ENCODE peak calls at places on chromosomes 5 and 9, in six cellular contexts. D is Peyer's patch, U is HFFc6, E is body of pancreas, J is GM06990, R is neural crest cell. I is an unnamed sample.

GRCh38 chr9:2838984-2839367 is 4.9 kb downstream of the PUM3 start:
- DNase-seq in D (no peak), U (no peak), E (no peak), J (no peak), R (no peak), I (no peak)

GRCh38 chr9:19512432-19512831 is 103.6 kb downstream of the ACER2 start:
- DNase-seq in D (no peak), U (no peak), E (no peak), J (no peak), R (no peak), I (no peak)

GRCh38 chr5:142690641-142691040 is 4.8 kb upstream of the FGF1 start:
- DNase-seq in D (no peak), U (no peak), E (no peak), J (no peak), R (no peak), I (no peak)

GRCh38 chr9:114894801-114895433 is 35.5 kb downstream of the TNFSF8 start:
- DNase-seq in D (no peak), U (peak), E (no peak), J (peak), R (no peak), I (no peak)

GRCh38 chr9:109918359-109919163 is 138.6 kb downstream of the PALM2AKAP2 start:
- DNase-seq in D (no peak), U (no peak), E (no peak), J (peak), R (no peak), I (no peak)

GRCh38 chr9:88447431-88447830 is 59.2 kb downstream of the SPIN1 start:
- DNase-seq in D (no peak), U (no peak), E (no peak), J (no peak), R (no peak), I (no peak)

GRCh38 chr9:130417602-130418001 is 27.2 kb upstream of the ASS1 start:
- DNase-seq in D (peak), U (no peak), E (no peak), J (no peak), R (no peak), I (no peak)

GRCh38 chr5:127029513-127030258 is 672 bp downstream of the MARCHF3 start:
- DNase-seq in D (peak), U (peak), E (peak), J (peak), R (peak), I (peak)

GRCh38 chr5:137075163-137075970 is 423.8 kb downstream of the SPOCK1 start:
- DNase-seq in D (peak), U (peak), E (peak), J (peak), R (peak), I (peak)

GRCh38 chr5:94793113-94793815 is 174.8 kb downstream of the SLF1 start:
- DNase-seq in D (no peak), U (peak), E (no peak), J (peak), R (no peak), I (peak)

GRCh38 chr5:16856531-16856930 is 79.6 kb downstream of the MYO10 start:
- DNase-seq in D (no peak), U (peak), E (no peak), J (no peak), R (no peak), I (no peak)

GRCh38 chr5:138789771-138790242 is 36.6 kb downstream of the CTNNA1 start:
- DNase-seq in D (no peak), U (peak), E (no peak), J (peak), R (no peak), I (peak)

GRCh38 chr9:976258-976804 is at the start of gene DMRT3:
- DNase-seq in D (no peak), U (no peak), E (no peak), J (no peak), R (peak), I (peak)

GRCh38 chr5:61496406-61497307 is 164.6 kb downstream of the ZSWIM6 start:
- DNase-seq in D (no peak), U (no peak), E (no peak), J (no peak), R (no peak), I (no peak)

GRCh38 chr5:124655943-124656459 is 90.4 kb downstream of the ZNF608 start:
- DNase-seq in D (peak), U (peak), E (peak), J (no peak), R (no peak), I (no peak)

GRCh38 chr9:132201780-132202703 is 40.2 kb downstream of the NTNG2 start:
- DNase-seq in D (no peak), U (no peak), E (peak), J (no peak), R (no peak), I (no peak)

GRCh38 chr9:124352616-124353015 is 62.6 kb downstream of the PSMB7 start:
- DNase-seq in D (no peak), U (no peak), E (no peak), J (no peak), R (no peak), I (no peak)

GRCh38 chr9:89811896-89812450 is 207.2 kb downstream of the GADD45G start:
- DNase-seq in D (no peak), U (no peak), E (no peak), J (no peak), R (no peak), I (no peak)

GRCh38 chr5:6885581-6885980 is 172.3 kb downstream of the TENT4A start:
- DNase-seq in D (no peak), U (no peak), E (no peak), J (no peak), R (no peak), I (no peak)

GRCh38 chr5:178361657-178362445 is 129.2 kb upstream of the PHYKPL start:
- DNase-seq in D (no peak), U (no peak), E (no peak), J (no peak), R (no peak), I (no peak)

GRCh38 chr9:545480-545879 is 296.0 kb upstream of the DMRT1 start:
- DNase-seq in D (no peak), U (no peak), E (peak), J (no peak), R (no peak), I (no peak)

GRCh38 chr5:57855831-57856230 is 373.2 kb upstream of the ACTBL2 start:
- DNase-seq in D (no peak), U (no peak), E (no peak), J (no peak), R (no peak), I (no peak)

DNA sequence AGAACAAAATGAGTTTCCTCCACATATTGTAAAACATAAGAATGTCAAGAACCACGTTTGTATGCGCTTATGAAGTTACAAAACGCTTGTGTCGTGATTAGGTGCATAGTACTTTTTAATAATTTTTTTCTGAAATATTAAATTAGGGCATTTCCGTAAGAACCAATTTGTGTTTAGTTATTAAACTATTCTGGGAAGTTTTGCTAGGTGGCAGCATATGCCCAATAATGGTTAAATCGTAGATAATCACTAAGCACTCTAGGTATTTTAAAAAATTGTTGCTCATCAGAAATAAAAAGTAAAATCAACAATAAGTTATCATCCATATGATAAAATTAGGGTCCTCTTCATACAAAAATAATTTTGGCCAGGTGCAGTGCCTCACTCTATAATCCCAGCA is 5.4 kb downstream of the SRFBP1 start:
- DNase-seq in D (no peak), U (peak), E (no peak), J (no peak), R (no peak), I (no peak)
- TF ChIP-seq CTCF in D (peak), U (peak), E (no peak), J (no peak), R (peak), I (no peak)

GRCh38 chr9:135959814-135960213 is 1.4 kb downstream of the UBAC1 start:
- DNase-seq in D (peak), U (no peak), E (no peak), J (no peak), R (no peak), I (no peak)

GRCh38 chr9:135961811-135962695 is 880 bp upstream of the UBAC1 start:
- DNase-seq in D (no peak), U (no peak), E (no peak), J (no peak), R (no peak), I (no peak)

GRCh38 chr9:135962696-135963307 is 1.6 kb upstream of the UBAC1 start:
- DNase-seq in D (no peak), U (no peak), E (no peak), J (no peak), R (no peak), I (no peak)

GRCh38 chr9:135960328-135961276 is 571 bp downstream of the UBAC1 start:
- DNase-seq in D (no peak), U (no peak), E (peak), J (no peak), R (peak), I (peak)

DNA sequence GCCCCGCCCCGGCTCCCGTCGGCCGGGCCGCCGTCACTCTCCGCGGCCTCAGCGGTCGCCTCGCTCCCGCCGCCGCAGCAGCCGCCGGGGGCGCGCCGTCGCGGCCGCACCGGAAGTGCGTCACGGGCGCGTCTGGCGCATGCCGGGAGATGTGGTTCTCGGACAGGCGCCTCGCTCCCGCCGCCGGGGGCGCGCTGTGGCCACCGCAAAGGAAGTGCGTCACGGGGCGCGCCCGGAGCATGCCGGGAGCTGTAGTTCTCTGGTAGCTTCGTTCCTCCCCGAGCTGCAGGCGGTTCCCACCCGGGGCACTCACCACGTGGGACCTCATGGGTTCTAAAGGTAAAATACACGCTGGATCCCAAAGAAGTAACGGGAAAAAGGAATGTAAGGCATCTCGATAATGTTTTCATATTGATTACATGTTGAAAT is at the start of gene UBAC1:
- DNase-seq in D (peak), U (peak), E (peak), J (peak), R (peak), I (peak)
- TF ChIP-seq CTCF in D (peak), U (peak), E (peak), J (no peak), R (peak), I (no peak)

GRCh38 chr5:93191016-93191415 is 390.0 kb downstream of the NR2F1-AS1 start:
- DNase-seq in D (no peak), U (no peak), E (no peak), J (no peak), R (no peak), I (no peak)

GRCh38 chr5:93191426-93191825 is 389.6 kb downstream of the NR2F1-AS1 start:
- DNase-seq in D (no peak), U (no peak), E (no peak), J (no peak), R (no peak), I (no peak)

GRCh38 chr5:93192683-93193082 is 388.3 kb downstream of the NR2F1-AS1 start:
- DNase-seq in D (no peak), U (no peak), E (no peak), J (no peak), R (no peak), I (no peak)

GRCh38 chr5:93192107-93192506 is 388.9 kb downstream of the NR2F1-AS1 start:
- DNase-seq in D (no peak), U (peak), E (no peak), J (no peak), R (no peak), I (no peak)

GRCh38 chr5:93193756-93194155 is 387.3 kb downstream of the NR2F1-AS1 start:
- DNase-seq in D (no peak), U (no peak), E (no peak), J (no peak), R (no peak), I (no peak)
- TF ChIP-seq CTCF in D (no peak), U (no peak), E (no peak), J (no peak), R (no peak), I (no peak)

GRCh38 chr5:78065663-78066062 is 228.8 kb downstream of the AP3B1 start:
- DNase-seq in D (no peak), U (no peak), E (no peak), J (no peak), R (no peak), I (no peak)
- TF ChIP-seq CTCF in D (no peak), U (peak), E (no peak), J (peak), R (no peak), I (no peak)

GRCh38 chr5:14405267-14405666 is 176.3 kb upstream of the OTULINL start:
- DNase-seq in D (no peak), U (no peak), E (no peak), J (no peak), R (no peak), I (no peak)
- TF ChIP-seq CTCF in D (peak), U (peak), E (no peak), J (peak), R (peak), I (no peak)

DNA sequence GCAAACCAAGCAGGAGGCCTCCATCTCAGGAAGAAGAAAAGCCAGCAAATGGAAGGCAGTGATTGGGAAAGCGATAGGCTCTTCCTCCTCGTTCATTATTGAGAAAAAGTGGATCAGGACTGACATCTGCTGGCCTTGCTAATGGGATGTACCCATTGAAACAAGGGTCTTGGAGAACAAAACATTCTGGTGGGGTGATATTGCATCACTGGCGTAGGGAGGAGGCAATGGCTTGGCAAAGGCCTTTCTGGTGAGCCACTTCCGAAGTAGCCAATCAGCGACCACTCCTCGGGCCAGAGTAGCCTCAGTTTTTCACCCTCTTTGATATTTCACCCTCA is 86.7 kb upstream of the NFIB start:
- DNase-seq in D (no peak), U (peak), E (peak), J (no peak), R (no peak), I (no peak)
- TF ChIP-seq CTCF in D (peak), U (peak), E (no peak), J (no peak), R (peak), I (no peak)

GRCh38 chr9:4748612-4749011 is 7.6 kb upstream of the AK3 start:
- DNase-seq in D (no peak), U (no peak), E (no peak), J (no peak), R (no peak), I (no peak)

GRCh38 chr9:4746278-4746677 is 5.3 kb upstream of the AK3 start:
- DNase-seq in D (no peak), U (no peak), E (no peak), J (no peak), R (no peak), I (no peak)

GRCh38 chr9:4755026-4755609 is 14.1 kb upstream of the AK3 start:
- DNase-seq in D (no peak), U (no peak), E (no peak), J (no peak), R (no peak), I (peak)

GRCh38 chr9:4750021-4750673 is 9.1 kb upstream of the AK3 start:
- DNase-seq in D (no peak), U (peak), E (no peak), J (no peak), R (no peak), I (peak)
- TF ChIP-seq CTCF in D (peak), U (peak), E (peak), J (peak), R (peak), I (peak)

GRCh38 chr5:135890296-135890695 is 5.3 kb downstream of the IL9 start:
- DNase-seq in D (no peak), U (no peak), E (no peak), J (no peak), R (no peak), I (no peak)

GRCh38 chr5:135891280-135891679 is 4.4 kb downstream of the IL9 start:
- DNase-seq in D (no peak), U (no peak), E (no peak), J (no peak), R (no peak), I (no peak)

GRCh38 chr5:135890867-135891266 is 4.8 kb downstream of the IL9 start:
- DNase-seq in D (no peak), U (no peak), E (no peak), J (no peak), R (no peak), I (no peak)

GRCh38 chr5:135894271-135894670 is 1.4 kb downstream of the IL9 start:
- DNase-seq in D (no peak), U (no peak), E (no peak), J (no peak), R (no peak), I (no peak)

DNA sequence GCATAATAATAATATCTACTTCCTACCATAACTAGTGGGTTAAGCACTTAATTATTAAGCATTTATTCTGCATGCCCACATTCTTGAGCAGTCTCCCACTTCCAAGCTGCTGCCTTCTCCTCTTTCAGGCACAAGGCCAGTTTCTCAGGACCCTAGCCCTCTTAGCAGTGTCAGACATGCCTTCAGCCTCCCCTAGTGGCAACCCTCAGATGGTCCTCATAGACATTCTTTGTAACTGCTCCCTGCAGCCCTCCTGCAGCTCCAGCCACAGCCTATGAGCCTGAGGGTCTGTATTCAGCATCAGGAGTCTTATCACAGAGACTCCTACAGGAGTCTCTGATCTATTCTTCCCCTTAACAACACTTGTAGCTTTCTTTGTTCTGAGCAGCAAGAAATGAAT is 3.8 kb downstream of the IL9 start:
- DNase-seq in D (no peak), U (no peak), E (no peak), J (no peak), R (peak), I (no peak)
- TF ChIP-seq CTCF in D (no peak), U (peak), E (no peak), J (peak), R (peak), I (no peak)

DNA sequence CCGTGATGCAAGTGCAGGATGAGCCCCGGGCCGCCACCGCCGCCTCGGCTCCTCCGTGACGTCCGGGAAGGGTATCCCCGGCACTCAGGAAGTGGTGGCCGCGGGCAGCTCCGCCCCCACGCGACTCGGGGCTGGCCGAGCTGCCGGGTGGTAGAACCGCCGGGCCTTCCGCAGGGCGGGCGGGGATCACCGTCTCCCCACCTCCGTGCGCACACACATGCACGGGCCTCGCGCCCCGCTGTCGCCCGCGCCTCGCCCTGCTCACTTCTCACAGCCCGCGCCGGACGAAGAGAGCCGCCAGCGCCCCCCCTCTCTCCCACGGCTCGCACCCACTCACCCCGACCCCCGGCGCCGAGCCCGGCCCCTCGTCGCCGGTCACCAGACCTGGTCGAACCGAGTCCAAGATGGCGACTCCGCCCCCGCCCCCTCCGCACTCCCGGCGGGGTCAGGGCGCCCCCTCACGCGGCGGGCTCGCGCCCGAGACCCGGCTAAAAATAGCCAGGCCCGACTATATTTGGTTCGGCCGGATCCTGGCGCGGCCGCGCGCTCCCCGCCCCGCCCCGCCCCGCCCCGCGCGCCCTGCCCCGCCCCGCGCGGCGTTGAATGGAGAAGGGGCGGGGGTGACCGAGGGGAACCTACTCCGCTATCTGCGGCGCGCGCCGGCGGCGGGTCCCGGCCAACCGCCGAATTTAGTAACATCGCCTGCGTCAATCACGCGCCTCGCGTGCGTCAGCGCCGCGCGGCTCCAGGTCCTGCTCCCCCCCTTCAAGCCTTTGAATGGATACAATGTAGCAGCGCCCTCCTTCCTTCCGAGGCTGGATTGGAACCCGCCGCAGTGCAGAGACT is 2.0 kb upstream of the NR4A3 start:
- DNase-seq in D (peak), U (peak), E (peak), J (peak), R (peak), I (peak)
- TF ChIP-seq CTCF in D (no peak), U (peak), E (no peak), J (no peak), R (peak), I (no peak)

GRCh38 chr5:113192541-113192940 is 215.9 kb downstream of the DCP2 start:
- DNase-seq in D (no peak), U (no peak), E (no peak), J (no peak), R (no peak), I (no peak)
- TF ChIP-seq CTCF in D (no peak), U (no peak), E (no peak), J (no peak), R (no peak), I (no peak)

I was measured in GM13976.